ENCODE peak calls at places on chromosome 14, in four cellular contexts. Y, E, P and X are unnamed samples.

GRCh38 chr14:89060191-89060590 is 235.7 kb downstream of the TTC8 start:
- DNase-seq in Y (no peak), E (no peak), P (no peak), X (peak; percentile 6)

GRCh38 chr14:82075566-82075965 is 541.9 kb upstream of the SEL1L start:
- DNase-seq in E (peak; percentile 87), Y (no peak), P (no peak), X (peak; percentile 20)

GRCh38 chr14:89327771-89328212 is 89.2 kb downstream of the FOXN3 start:
- DNase-seq in Y (no peak), E (no peak), P (peak; percentile 51), X (peak; percentile 67)

GRCh38 chr14:64059454-64060198 is 206.8 kb downstream of the SYNE2 start:
- DNase-seq in E (no peak), P (no peak), Y (no peak), X (no peak)

GRCh38 chr14:76727403-76727802 is 33.9 kb upstream of the VASH1 start:
- DNase-seq in Y (no peak), P (no peak), E (no peak), X (no peak)

GRCh38 chr14:63852817-63853730 is at the start of gene SYNE2:
- DNase-seq in P (peak; percentile 70), Y (no peak), E (peak; percentile 88), X (peak; percentile 78)

GRCh38 chr14:65290830-65291229 is 121.7 kb upstream of the FUT8 start:
- DNase-seq in E (no peak), P (peak; percentile 77), Y (peak; percentile 66), X (peak; percentile 95)

GRCh38 chr14:88166616-88167015 is 156.5 kb downstream of the KCNK10 start:
- DNase-seq in E (no peak), P (no peak), Y (peak; percentile 71), X (peak; percentile 29)

GRCh38 chr14:52356025-52356424 is 41.9 kb downstream of the PTGER2 start:
- DNase-seq in P (no peak), Y (no peak), E (no peak), X (no peak)

GRCh38 chr14:20683125-20683895 is 1.1 kb upstream of the RNASE4 start:
- DNase-seq in P (peak; percentile 93), E (peak; percentile 89), Y (peak; percentile 85), X (peak; percentile 89)

GRCh38 chr14:39006721-39007410 is 96.2 kb downstream of the SEC23A start:
- DNase-seq in E (no peak), P (peak; percentile 68), Y (no peak), X (peak; percentile 31)
- H2AFZ ChIP-seq in E (no peak overlapping the region), P (no peak overlapping the region), Y (no peak overlapping the region), X (no peak overlapping the region)

DNA sequence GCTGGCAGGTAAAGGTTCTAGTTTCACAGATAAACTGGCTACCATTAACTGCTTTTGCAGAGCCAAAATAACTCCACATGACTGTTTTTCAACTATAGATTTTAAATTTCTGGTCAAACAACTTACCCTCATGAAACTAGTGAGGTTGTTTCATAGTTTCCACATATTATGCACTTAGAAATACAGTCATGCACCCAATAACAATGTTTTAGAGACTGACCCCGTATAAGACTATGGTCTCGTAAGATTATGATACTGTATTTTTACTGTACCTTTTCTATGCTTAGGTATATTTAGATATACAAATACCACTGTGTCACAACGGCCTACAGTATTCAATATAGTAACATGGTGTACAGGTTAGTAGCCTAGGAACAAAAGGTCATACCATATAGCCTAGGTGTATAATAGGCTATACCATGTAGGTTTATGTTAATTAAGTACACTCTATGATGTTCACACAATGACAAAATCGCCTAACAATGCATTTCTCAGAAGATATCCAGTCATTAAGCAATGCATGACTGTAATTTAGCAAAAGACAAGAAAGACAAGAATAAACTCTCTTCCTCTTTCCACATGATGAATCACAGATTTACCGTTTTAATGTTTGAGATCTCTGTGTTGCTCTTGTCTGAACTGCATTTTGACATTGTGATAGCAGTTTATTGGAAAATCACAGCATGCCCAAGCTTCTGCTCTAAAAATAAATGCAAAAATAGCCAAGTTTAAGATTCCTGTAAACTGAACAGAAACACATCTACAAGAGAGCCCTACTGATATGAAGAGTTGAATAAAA is 17.1 kb downstream of the DICER1 start:
- DNase-seq in Y (no peak), P (peak; percentile 42), E (no peak), X (peak; percentile 80)
- H3K27ac ChIP-seq in Y (peak overlapping the region; percentile 19), P (no peak overlapping the region), E (no peak overlapping the region), X (peak overlapping the region; percentile 59)

GRCh38 chr14:32692441-32692840 is 246.2 kb upstream of the NPAS3 start:
- DNase-seq in Y (no peak), P (no peak), E (no peak), X (no peak)
- H3K4me2 ChIP-seq in Y (no peak overlapping the region), P (no peak overlapping the region), E (no peak overlapping the region), X (no peak overlapping the region)

DNA sequence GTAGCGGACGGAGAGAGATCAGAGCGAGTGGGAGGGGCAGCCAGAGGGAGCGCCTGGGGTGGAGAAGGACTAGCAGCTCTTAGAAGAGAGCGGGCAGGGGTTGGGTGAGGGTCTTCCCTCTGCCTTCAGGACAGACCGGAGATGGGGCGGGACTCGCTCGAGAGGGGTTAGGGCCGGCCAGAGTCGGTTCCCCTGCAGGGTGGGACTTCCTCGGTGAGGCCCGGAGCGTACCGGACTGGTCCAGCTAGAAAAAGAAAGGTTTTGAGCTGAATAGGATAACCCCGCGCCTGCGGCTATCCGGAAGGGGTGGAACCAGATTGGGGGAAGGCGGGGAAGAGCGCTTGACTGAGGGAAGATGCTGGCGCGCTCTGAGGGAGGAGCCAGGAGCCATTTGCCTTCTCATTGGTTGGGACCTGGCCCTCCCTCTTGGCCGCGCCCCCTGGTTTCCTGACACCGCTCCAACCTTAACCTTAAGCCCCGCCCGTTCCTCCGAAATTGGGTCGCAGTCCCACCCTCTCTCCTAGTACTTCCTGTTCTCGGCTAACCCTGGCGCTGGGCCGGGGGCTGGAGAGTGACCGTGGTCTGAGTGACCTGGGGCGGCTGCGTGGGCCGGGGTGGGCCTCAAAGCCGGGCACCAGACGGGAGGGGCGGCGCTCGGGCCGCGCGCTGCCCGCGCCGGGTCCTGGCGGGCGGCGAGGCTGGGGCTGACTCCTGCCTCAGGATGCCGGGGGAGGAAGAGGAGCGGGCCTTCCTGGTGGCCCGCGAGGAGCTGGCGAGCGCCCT is at the start of gene RNF31:
- DNase-seq in E (peak; percentile 100), P (peak; percentile 98), Y (peak; percentile 90), X (peak; percentile 99)
- H2AFZ ChIP-seq in E (peak within 1 kb of the TSS; percentile 97), P (peak within 1 kb of the TSS; percentile 43), Y (peak within 1 kb of the TSS; percentile 72), X (peak within 1 kb of the TSS; percentile 66)

DNA sequence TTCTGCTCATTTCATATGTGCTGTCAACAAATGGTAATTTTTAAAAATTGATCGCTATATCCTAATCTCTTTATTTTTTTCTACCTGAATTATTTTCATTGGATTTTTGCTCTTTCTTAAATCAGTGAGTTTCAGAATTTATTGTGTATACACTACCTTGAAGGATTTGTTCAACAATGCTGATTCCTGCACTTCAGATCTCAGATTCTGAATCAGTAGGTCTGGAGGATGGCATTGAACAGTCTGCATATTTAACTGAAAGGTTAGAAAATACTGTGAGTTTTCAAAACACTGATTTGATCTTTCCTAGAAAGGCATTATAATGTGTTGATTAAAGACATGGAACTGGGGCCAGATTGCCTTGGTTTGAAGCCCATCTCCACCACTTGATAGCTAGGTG is 1.6 kb downstream of the G2E3 start:
- DNase-seq in Y (no peak), E (no peak), P (no peak), X (no peak)
- H3K27ac ChIP-seq in Y (no peak overlapping the region), E (no peak overlapping the region), P (no peak overlapping the region), X (peak overlapping the region; percentile 85)